ENCODE peak calls at places on chromosomes 1 and 21, in four cellular contexts. O, S, U and J are unnamed samples.

GRCh38 chr1:208430220-208430619 is 186.0 kb upstream of the PLXNA2 start:
- DNase-seq in O (no peak), S (no peak), U (no peak), J (no peak)

GRCh38 chr1:169894424-169895145 is 889 bp upstream of the SCYL3 start:
- DNase-seq in O (no peak), S (no peak), U (no peak), J (no peak)

GRCh38 chr1:25967308-25967707 is 30.6 kb downstream of the PAFAH2 start:
- DNase-seq in O (no peak), S (no peak), U (no peak), J (no peak)

GRCh38 chr1:66436378-66437135 is 97.4 kb upstream of the SGIP1 start:
- DNase-seq in O (no peak), S (peak), U (no peak), J (no peak)

GRCh38 chr21:15080504-15080903 is 15.7 kb upstream of the NRIP1 start:
- DNase-seq in O (peak), S (no peak), U (no peak), J (no peak)

GRCh38 chr1:55483523-55483922 is 268.4 kb upstream of the USP24 start:
- DNase-seq in O (no peak), S (no peak), U (no peak), J (no peak)

GRCh38 chr1:1406101-1406820 is 832 bp downstream of the MRPL20 start:
- DNase-seq in O (peak), S (no peak), U (peak), J (no peak)

GRCh38 chr21:38857152-38857825 is 51.6 kb downstream of the ETS2 start:
- DNase-seq in O (no peak), S (no peak), U (no peak), J (no peak)

GRCh38 chr1:112002525-112002924 is 13.1 kb upstream of the KCND3 start:
- DNase-seq in O (no peak), S (no peak), U (no peak), J (no peak)

GRCh38 chr1:82260051-82260450 is 459.3 kb downstream of the ADGRL2 start:
- DNase-seq in O (no peak), S (no peak), U (no peak), J (no peak)

GRCh38 chr21:46183910-46184624 is at the start of gene SPATC1L:
- DNase-seq in O (peak), S (peak), U (no peak), J (peak)

GRCh38 chr1:245014247-245015029 is 140.3 kb upstream of the KIF26B start:
- DNase-seq in O (no peak), S (no peak), U (no peak), J (no peak)

GRCh38 chr21:29365636-29366305 is 67.0 kb downstream of the BACH1 start:
- DNase-seq in O (no peak), S (no peak), U (no peak), J (peak)

GRCh38 chr1:2174348-2175054 is 20.1 kb downstream of the FAAP20 start:
- DNase-seq in O (peak), S (peak), U (peak), J (peak)

GRCh38 chr1:109623601-109624161 is 4.0 kb downstream of the AMPD2 start:
- DNase-seq in O (peak), S (no peak), U (peak), J (no peak)

GRCh38 chr1:4699724-4700301 is 45.4 kb downstream of the AJAP1 start:
- DNase-seq in O (no peak), S (no peak), U (no peak), J (no peak)

GRCh38 chr21:31873696-31874599 is 1.1 kb downstream of the HUNK start:
- DNase-seq in O (peak), S (peak), U (no peak), J (peak)

GRCh38 chr1:6424619-6425593 is at the start of gene ESPN:
- DNase-seq in O (peak), S (no peak), U (no peak), J (peak)

GRCh38 chr1:82517586-82517985 is 716.9 kb downstream of the ADGRL2 start:
- DNase-seq in O (no peak), S (no peak), U (no peak), J (peak)

GRCh38 chr1:27724961-27725373 is 794 bp upstream of the FAM76A start:
- DNase-seq in O (peak), S (no peak), U (peak), J (peak)

GRCh38 chr1:10803971-10804820 is 7.8 kb upstream of the CASZ1 start:
- DNase-seq in O (no peak), S (no peak), U (no peak), J (no peak)

GRCh38 chr1:160045653-160046052 is 13.9 kb upstream of the PIGM start:
- DNase-seq in O (no peak), S (no peak), U (no peak), J (no peak)

GRCh38 chr1:66044912-66045311 is 252.2 kb downstream of the PDE4B start:
- DNase-seq in O (no peak), S (no peak), U (no peak), J (no peak)

GRCh38 chr1:20248954-20249612 is 41.6 kb upstream of the VWA5B1 start:
- DNase-seq in O (no peak), S (peak), U (peak), J (no peak)

GRCh38 chr1:183876284-183876683 is 71.4 kb downstream of the RGL1 start:
- DNase-seq in O (no peak), S (no peak), U (no peak), J (no peak)

GRCh38 chr1:93844262-93845045 is 34.6 kb downstream of the DNTTIP2 start:
- DNase-seq in O (peak), S (peak), U (peak), J (peak)

GRCh38 chr1:160711528-160712311 is at the start of gene CD48:
- DNase-seq in O (no peak), S (peak), U (peak), J (no peak)

GRCh38 chr1:1677718-1678580 is 14.6 kb downstream of the SLC35E2B start:
- DNase-seq in O (peak), S (peak), U (peak), J (no peak)

GRCh38 chr1:11473635-11474034 is 5.3 kb upstream of the DISP3 start:
- DNase-seq in O (no peak), S (peak), U (peak), J (peak)

GRCh38 chr1:59108481-59109317 is 188.2 kb upstream of the FGGY start:
- DNase-seq in O (no peak), S (no peak), U (no peak), J (no peak)

GRCh38 chr1:112704908-112705627 is 1.9 kb downstream of the RHOC start:
- DNase-seq in O (peak), S (peak), U (peak), J (peak)

GRCh38 chr21:39188521-39189139 is 5.4 kb upstream of the PSMG1 start:
- DNase-seq in O (no peak), S (no peak), U (no peak), J (no peak)

GRCh38 chr1:25513666-25514065 is 29.7 kb upstream of the LDLRAP1 start:
- DNase-seq in O (no peak), S (no peak), U (no peak), J (no peak)

GRCh38 chr1:33599516-33600115 is 127.2 kb downstream of the ZSCAN20 start:
- DNase-seq in O (no peak), S (no peak), U (no peak), J (no peak)

GRCh38 chr1:235295902-235296350 is 32.1 kb downstream of the ARID4B start:
- DNase-seq in O (no peak), S (no peak), U (no peak), J (no peak)

GRCh38 chr1:110765640-110766335 is 91.0 kb upstream of the KCNA3 start:
- DNase-seq in O (peak), S (peak), U (peak), J (peak)

GRCh38 chr1:204408074-204408507 is 3.5 kb downstream of the PPP1R15B start:
- DNase-seq in O (peak), S (no peak), U (peak), J (peak)

GRCh38 chr21:38082936-38083335 is 166.7 kb upstream of the KCNJ6 start:
- DNase-seq in O (no peak), S (no peak), U (no peak), J (no peak)

GRCh38 chr1:62384276-62385005 is 52.4 kb upstream of the USP1 start:
- DNase-seq in O (peak), S (no peak), U (no peak), J (no peak)

GRCh38 chr1:228457396-228458176 is 29.6 kb upstream of the RNF187 start:
- DNase-seq in O (peak), S (peak), U (no peak), J (peak)
- TF ChIP-seq CTCF in O (peak), S (no peak), U (no peak), J (peak)

DNA sequence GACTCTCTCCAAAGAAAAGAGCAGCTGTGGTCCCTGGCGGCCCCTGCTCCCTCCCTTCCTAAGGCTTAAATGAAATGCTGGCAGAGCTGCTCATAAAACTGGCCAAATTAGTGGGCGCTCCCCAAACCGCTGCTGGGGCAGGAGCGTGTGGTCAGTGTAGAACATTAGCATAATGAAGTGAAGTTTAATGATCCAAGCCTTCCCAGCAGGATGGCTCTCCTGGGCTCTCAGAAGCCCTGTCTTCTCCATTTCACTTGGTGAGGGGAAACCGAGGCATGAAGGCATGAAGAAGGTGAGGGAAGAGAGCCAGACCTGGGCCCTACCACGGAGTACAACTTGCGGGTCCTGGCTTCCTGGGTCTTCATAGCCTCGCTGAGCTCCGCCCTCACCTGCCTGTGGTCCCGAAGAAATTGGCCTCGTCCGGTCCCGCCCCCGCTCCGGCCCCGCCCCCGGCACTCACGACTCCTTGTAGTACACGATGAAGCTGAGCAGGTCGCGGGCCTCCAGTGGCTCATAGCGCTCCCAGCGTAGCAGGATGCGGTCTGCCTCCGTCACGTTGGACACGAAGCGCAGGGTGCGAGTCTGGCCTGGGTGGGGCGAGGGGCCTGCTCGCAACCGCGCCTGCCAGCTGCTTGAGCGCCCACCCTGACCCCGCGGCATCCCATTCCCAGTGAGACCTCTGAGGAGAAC is 10.3 kb downstream of the INSRR start:
- DNase-seq in O (no peak), S (peak), U (no peak), J (peak)
- H3K9ac ChIP-seq in O (no peak), S (no peak), U (no peak), J (no peak)

DNA sequence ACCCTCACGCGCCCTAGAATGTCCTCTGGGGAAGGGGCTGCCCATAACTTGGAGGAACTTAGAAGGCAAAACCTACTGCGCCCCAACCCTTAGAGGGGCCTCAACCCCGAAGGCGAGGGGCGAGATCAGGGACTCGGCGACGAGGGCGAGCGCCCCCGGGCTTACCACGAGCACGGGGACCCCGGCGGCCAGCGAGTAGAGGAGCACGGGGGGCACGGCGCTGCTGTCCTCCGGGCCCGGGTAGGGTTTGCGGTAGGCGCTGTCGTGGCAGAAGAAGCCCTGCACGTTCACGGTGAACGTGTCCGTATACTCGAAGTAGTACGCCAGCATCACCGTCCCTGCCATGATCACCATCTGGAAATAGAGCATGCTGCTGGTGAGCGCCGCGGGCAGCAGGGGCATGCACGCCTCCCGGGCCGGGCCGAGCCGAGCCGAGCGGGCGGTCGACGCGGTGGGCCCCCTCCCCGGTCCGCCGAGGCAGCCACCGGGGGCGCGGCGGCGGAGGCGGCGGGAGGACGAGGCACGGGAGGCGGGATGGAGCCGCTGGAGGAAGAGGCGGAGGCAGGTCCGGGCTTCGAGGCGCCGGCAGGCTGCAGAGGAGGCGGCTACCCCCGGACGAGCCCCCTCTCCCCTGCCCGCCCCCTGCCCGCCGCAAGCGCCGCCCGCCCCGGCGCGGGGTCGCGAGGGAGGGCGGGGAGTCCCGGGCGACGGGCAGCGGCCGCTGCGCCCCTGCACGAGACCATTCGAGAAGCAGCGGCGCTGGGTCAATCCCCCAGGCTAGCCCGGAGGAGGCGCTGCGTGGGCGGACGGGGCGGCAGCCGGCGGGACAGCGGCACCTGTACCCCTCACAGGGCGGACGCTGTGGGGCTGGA is at the start of gene PLPPR5:
- DNase-seq in O (peak), S (peak), U (no peak), J (peak)
- H3K4me2 ChIP-seq in O (peak), S (peak), U (no peak), J (peak)

GRCh38 chr1:30785181-30785580 is 27.6 kb upstream of the LAPTM5 start:
- DNase-seq in O (no peak), S (no peak), U (no peak), J (no peak)

GRCh38 chr1:30785714-30786113 is 28.1 kb upstream of the LAPTM5 start:
- DNase-seq in O (no peak), S (no peak), U (no peak), J (no peak)

GRCh38 chr1:30781906-30782305 is 24.3 kb upstream of the LAPTM5 start:
- DNase-seq in O (no peak), S (no peak), U (no peak), J (no peak)

GRCh38 chr1:30782361-30783243 is 25.0 kb upstream of the LAPTM5 start:
- DNase-seq in O (peak), S (peak), U (peak), J (peak)

GRCh38 chr1:30783244-30783915 is 25.8 kb upstream of the LAPTM5 start:
- DNase-seq in O (no peak), S (no peak), U (no peak), J (no peak)
- TF ChIP-seq CTCF in O (no peak), S (no peak), U (no peak), J (no peak)

GRCh38 chr1:8406946-8407345 is 89.0 kb downstream of the SLC45A1 start:
- DNase-seq in O (no peak), S (no peak), U (no peak), J (no peak)

GRCh38 chr1:8408151-8408839 is 90.4 kb downstream of the SLC45A1 start:
- DNase-seq in O (no peak), S (no peak), U (no peak), J (peak)

GRCh38 chr1:8409107-8409506 is 91.2 kb downstream of the SLC45A1 start:
- DNase-seq in O (no peak), S (no peak), U (no peak), J (peak)

GRCh38 chr1:8406011-8406410 is 88.1 kb downstream of the SLC45A1 start:
- DNase-seq in O (no peak), S (no peak), U (no peak), J (no peak)

GRCh38 chr1:8407652-8408051 is 89.7 kb downstream of the SLC45A1 start:
- DNase-seq in O (no peak), S (no peak), U (no peak), J (no peak)
- H3K9ac ChIP-seq in O (peak), S (no peak), U (no peak), J (no peak)

DNA sequence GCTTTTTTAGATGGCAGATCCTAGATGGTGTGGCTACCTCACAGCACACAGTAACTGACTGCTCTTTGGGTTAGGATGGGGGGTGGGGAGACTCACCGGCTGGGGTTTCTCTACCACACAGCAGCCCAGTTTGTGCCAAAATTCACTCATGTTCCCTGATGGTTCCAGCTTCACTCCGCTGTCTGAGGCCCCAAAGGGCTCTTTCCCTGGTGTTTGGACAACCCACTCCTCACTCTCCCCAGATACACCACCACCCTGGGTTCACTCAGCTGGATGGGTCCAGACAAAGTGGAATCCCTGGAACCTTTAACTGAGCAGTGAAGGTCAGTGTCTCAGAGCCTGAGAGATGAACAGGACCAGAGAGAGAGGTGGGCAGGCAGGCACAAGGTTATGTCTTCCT is 3.8 kb downstream of the CDC42SE1 start:
- DNase-seq in O (no peak), S (no peak), U (no peak), J (no peak)
- H3K4me2 ChIP-seq in O (no peak), S (peak), U (no peak), J (no peak)

GRCh38 chr1:168321945-168322344 is 41.3 kb downstream of the TBX19 start:
- DNase-seq in O (no peak), S (peak), U (no peak), J (no peak)
- TF ChIP-seq CTCF in O (peak), S (peak), U (peak), J (no peak)

DNA sequence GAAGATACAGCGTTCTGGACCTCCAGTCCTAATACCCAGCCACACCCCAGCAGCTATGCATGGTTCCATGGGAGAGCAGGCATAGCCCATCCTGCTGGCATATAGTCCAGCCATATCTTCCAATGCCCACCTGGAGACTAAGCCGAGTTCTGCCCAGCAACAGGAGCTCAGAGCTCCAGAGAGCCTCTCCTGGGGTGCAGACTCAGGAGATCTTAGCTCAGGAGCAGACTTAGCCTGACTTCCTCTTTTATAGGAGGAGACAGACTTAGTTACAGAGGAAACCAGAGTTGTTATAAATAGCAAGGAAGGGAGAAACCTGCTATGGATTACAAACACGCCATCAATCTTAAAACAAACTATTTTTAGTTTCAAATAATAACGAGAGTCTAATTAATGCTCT is 3.2 kb upstream of the KIF21B start:
- DNase-seq in O (no peak), S (no peak), U (no peak), J (no peak)
- H3K9ac ChIP-seq in O (no peak), S (no peak), U (no peak), J (no peak)